ENCODE peak calls at places on chromosomes 3 and 15, in nine cellular contexts. One of them, this sample, is unnamed.

GRCh38 chr15:58770519-58770856 is 614 bp upstream of the MINDY2 start:
- DNase-seq in heart left ventricle: no peak
- DNase-seq in H54: peak; percentile 30
- DNase-seq in A549: peak; percentile 68
- DNase-seq in IMR-90: peak; percentile 84
- DNase-seq in transverse colon: peak; percentile 16
- DNase-seq in GM12891: peak; percentile 39
- DNase-seq in spleen: no peak
- DNase-seq in GM12892: no peak
- DNase-seq in this sample: no peak

GRCh38 chr3:189340680-189341460 is 169.1 kb downstream of the TPRG1 start:
- DNase-seq in heart left ventricle: no peak
- DNase-seq in H54: no peak
- DNase-seq in A549: no peak
- DNase-seq in IMR-90: no peak
- DNase-seq in transverse colon: no peak
- DNase-seq in GM12891: no peak
- DNase-seq in spleen: no peak
- DNase-seq in GM12892: no peak
- DNase-seq in this sample: peak; percentile 15

GRCh38 chr3:140850210-140850955 is 91.3 kb upstream of the SLC25A36 start:
- DNase-seq in heart left ventricle: no peak
- DNase-seq in H54: peak; percentile 5
- DNase-seq in A549: no peak
- DNase-seq in IMR-90: no peak
- DNase-seq in transverse colon: no peak
- DNase-seq in GM12891: no peak
- DNase-seq in spleen: no peak
- DNase-seq in GM12892: no peak
- DNase-seq in this sample: no peak

GRCh38 chr15:50182233-50183013 is 427 bp downstream of the SLC27A2 start:
- DNase-seq in heart left ventricle: no peak
- DNase-seq in H54: no peak
- DNase-seq in A549: peak; percentile 55
- DNase-seq in IMR-90: peak; percentile 15
- DNase-seq in transverse colon: peak; percentile 19
- DNase-seq in GM12891: peak; percentile 49
- DNase-seq in spleen: peak; percentile 88
- DNase-seq in GM12892: peak; percentile 38
- DNase-seq in this sample: no peak

GRCh38 chr3:166471074-166471753 is 634.0 kb upstream of the BCHE start:
- DNase-seq in heart left ventricle: no peak
- DNase-seq in H54: no peak
- DNase-seq in A549: no peak
- DNase-seq in IMR-90: no peak
- DNase-seq in transverse colon: no peak
- DNase-seq in GM12891: no peak
- DNase-seq in spleen: no peak
- DNase-seq in GM12892: no peak
- DNase-seq in this sample: no peak

GRCh38 chr3:10471337-10471721 is 34.1 kb downstream of the ATP2B2 start:
- DNase-seq in heart left ventricle: no peak
- DNase-seq in H54: no peak
- DNase-seq in A549: no peak
- DNase-seq in IMR-90: peak; percentile 12
- DNase-seq in transverse colon: no peak
- DNase-seq in GM12891: no peak
- DNase-seq in spleen: no peak
- DNase-seq in GM12892: no peak
- DNase-seq in this sample: no peak

GRCh38 chr3:136835079-136835816 is 16.3 kb downstream of the SLC35G2 start:
- DNase-seq in heart left ventricle: no peak
- DNase-seq in H54: no peak
- DNase-seq in A549: no peak
- DNase-seq in IMR-90: no peak
- DNase-seq in transverse colon: no peak
- DNase-seq in GM12891: no peak
- DNase-seq in spleen: no peak
- DNase-seq in GM12892: no peak
- DNase-seq in this sample: no peak

GRCh38 chr15:87609474-87609873 is 647.1 kb downstream of the NTRK3 start:
- DNase-seq in heart left ventricle: no peak
- DNase-seq in H54: peak; percentile 30
- DNase-seq in A549: no peak
- DNase-seq in IMR-90: peak; percentile 88
- DNase-seq in transverse colon: no peak
- DNase-seq in GM12891: no peak
- DNase-seq in spleen: no peak
- DNase-seq in GM12892: no peak
- DNase-seq in this sample: no peak

GRCh38 chr3:172102123-172102882 is 62.9 kb downstream of the FNDC3B start:
- DNase-seq in heart left ventricle: no peak
- DNase-seq in H54: no peak
- DNase-seq in A549: no peak
- DNase-seq in IMR-90: no peak
- DNase-seq in transverse colon: peak; percentile 49
- DNase-seq in GM12891: no peak
- DNase-seq in spleen: peak; percentile 82
- DNase-seq in GM12892: no peak
- DNase-seq in this sample: no peak

GRCh38 chr3:56157693-56158092 is 310.6 kb downstream of the ERC2 start:
- DNase-seq in heart left ventricle: no peak
- DNase-seq in H54: peak; percentile 9
- DNase-seq in A549: no peak
- DNase-seq in IMR-90: no peak
- DNase-seq in transverse colon: no peak
- DNase-seq in GM12891: no peak
- DNase-seq in spleen: no peak
- DNase-seq in GM12892: no peak
- DNase-seq in this sample: peak; percentile 50

GRCh38 chr3:156396851-156397250 is 158.1 kb downstream of the SSR3 start:
- DNase-seq in heart left ventricle: no peak
- DNase-seq in H54: no peak
- DNase-seq in A549: no peak
- DNase-seq in IMR-90: no peak
- DNase-seq in transverse colon: no peak
- DNase-seq in GM12891: no peak
- DNase-seq in spleen: no peak
- DNase-seq in GM12892: no peak
- DNase-seq in this sample: no peak

GRCh38 chr3:41321642-41321980 is 122.3 kb downstream of the CTNNB1 start:
- DNase-seq in heart left ventricle: no peak
- DNase-seq in H54: no peak
- DNase-seq in A549: no peak
- DNase-seq in IMR-90: no peak
- DNase-seq in transverse colon: no peak
- DNase-seq in GM12891: no peak
- DNase-seq in spleen: no peak
- DNase-seq in GM12892: no peak
- DNase-seq in this sample: no peak

GRCh38 chr3:29453278-29453961 is 172.5 kb downstream of the RBMS3 start:
- DNase-seq in heart left ventricle: peak; percentile 44
- DNase-seq in H54: no peak
- DNase-seq in A549: no peak
- DNase-seq in IMR-90: no peak
- DNase-seq in transverse colon: peak; percentile 28
- DNase-seq in GM12891: no peak
- DNase-seq in spleen: no peak
- DNase-seq in GM12892: no peak
- DNase-seq in this sample: no peak

GRCh38 chr3:51860703-51861665 is at the start of gene IQCF2:
- DNase-seq in heart left ventricle: no peak
- DNase-seq in H54: no peak
- DNase-seq in A549: no peak
- DNase-seq in IMR-90: no peak
- DNase-seq in transverse colon: no peak
- DNase-seq in GM12891: no peak
- DNase-seq in spleen: no peak
- DNase-seq in GM12892: no peak
- DNase-seq in this sample: no peak

GRCh38 chr3:195200010-195200822 is 70.7 kb downstream of the XXYLT1 start:
- DNase-seq in heart left ventricle: no peak
- DNase-seq in H54: no peak
- DNase-seq in A549: no peak
- DNase-seq in IMR-90: no peak
- DNase-seq in transverse colon: no peak
- DNase-seq in GM12891: no peak
- DNase-seq in spleen: no peak
- DNase-seq in GM12892: no peak
- DNase-seq in this sample: peak; percentile 55

DNA sequence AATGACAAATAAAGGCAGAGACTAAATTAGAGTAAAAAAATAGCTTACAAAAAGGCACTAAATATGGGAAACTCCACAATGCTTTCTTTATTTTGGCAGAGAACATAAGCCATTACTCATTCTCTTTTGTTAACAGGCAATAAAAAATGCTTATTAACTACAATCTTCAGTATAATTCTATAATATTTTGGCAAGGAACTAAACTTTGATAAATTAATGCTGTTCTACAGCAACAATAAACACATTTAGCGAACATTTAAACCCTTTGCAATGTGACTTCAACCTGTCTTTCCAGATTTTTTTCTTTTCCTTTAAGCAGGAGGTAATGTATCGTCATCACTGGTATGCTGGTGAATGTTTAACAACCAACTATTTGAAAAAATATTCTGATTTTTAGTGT is 42.2 kb upstream of the POU1F1 start:
- DNase-seq in heart left ventricle: no peak
- DNase-seq in H54: no peak
- DNase-seq in A549: no peak
- DNase-seq in IMR-90: no peak
- DNase-seq in transverse colon: no peak
- DNase-seq in GM12891: no peak
- DNase-seq in spleen: no peak
- DNase-seq in GM12892: no peak
- DNase-seq in this sample: no peak
- TF ChIP-seq POLR2A in heart left ventricle: no peak
- TF ChIP-seq POLR2A in H54: no peak
- TF ChIP-seq POLR2A in A549: no peak
- TF ChIP-seq POLR2A in IMR-90: no peak
- TF ChIP-seq POLR2A in transverse colon: no peak
- TF ChIP-seq POLR2A in GM12891: no peak
- TF ChIP-seq POLR2A in spleen: no peak
- TF ChIP-seq POLR2A in GM12892: no peak
- TF ChIP-seq POLR2A in this sample: no peak

GRCh38 chr15:64991536-64992135 is 1.9 kb upstream of the SPG21 start:
- DNase-seq in heart left ventricle: no peak
- DNase-seq in H54: no peak
- DNase-seq in A549: no peak
- DNase-seq in IMR-90: peak; percentile 73
- DNase-seq in transverse colon: no peak
- DNase-seq in GM12891: no peak
- DNase-seq in spleen: no peak
- DNase-seq in GM12892: no peak
- DNase-seq in this sample: no peak

GRCh38 chr15:64993290-64993689 is 3.6 kb upstream of the SPG21 start:
- DNase-seq in heart left ventricle: no peak
- DNase-seq in H54: no peak
- DNase-seq in A549: no peak
- DNase-seq in IMR-90: no peak
- DNase-seq in transverse colon: no peak
- DNase-seq in GM12891: no peak
- DNase-seq in spleen: no peak
- DNase-seq in GM12892: no peak
- DNase-seq in this sample: no peak

GRCh38 chr15:64987136-64987535 is 2.6 kb downstream of the SPG21 start:
- DNase-seq in heart left ventricle: no peak
- DNase-seq in H54: no peak
- DNase-seq in A549: no peak
- DNase-seq in IMR-90: no peak
- DNase-seq in transverse colon: no peak
- DNase-seq in GM12891: no peak
- DNase-seq in spleen: no peak
- DNase-seq in GM12892: no peak
- DNase-seq in this sample: no peak

GRCh38 chr15:64990168-64990470 is 405 bp upstream of the SPG21 start:
- DNase-seq in heart left ventricle: no peak
- DNase-seq in H54: no peak
- DNase-seq in A549: peak; percentile 27
- DNase-seq in IMR-90: no peak
- DNase-seq in transverse colon: no peak
- DNase-seq in GM12891: no peak
- DNase-seq in spleen: no peak
- DNase-seq in GM12892: no peak
- DNase-seq in this sample: no peak

GRCh38 chr15:64989331-64990167 is at the start of gene SPG21:
- DNase-seq in heart left ventricle: peak; percentile 97
- DNase-seq in H54: peak; percentile 84
- DNase-seq in A549: peak; percentile 97
- DNase-seq in IMR-90: peak; percentile 91
- DNase-seq in transverse colon: peak; percentile 95
- DNase-seq in GM12891: peak; percentile 84
- DNase-seq in spleen: peak; percentile 99
- DNase-seq in GM12892: peak; percentile 87
- DNase-seq in this sample: peak; percentile 95
- TF ChIP-seq POLR2A in heart left ventricle: peak; percentile 75
- TF ChIP-seq POLR2A in H54: peak; percentile 65
- TF ChIP-seq POLR2A in A549: peak; percentile 90
- TF ChIP-seq POLR2A in IMR-90: peak; percentile 90
- TF ChIP-seq POLR2A in transverse colon: peak; percentile 67
- TF ChIP-seq POLR2A in GM12891: peak; percentile 76
- TF ChIP-seq POLR2A in spleen: no peak
- TF ChIP-seq POLR2A in GM12892: peak; percentile 61
- TF ChIP-seq POLR2A in this sample: peak; percentile 76

GRCh38 chr3:149657796-149658443 is at the start of gene WWTR1:
- DNase-seq in heart left ventricle: peak; percentile 93
- DNase-seq in H54: peak; percentile 81
- DNase-seq in A549: peak; percentile 92
- DNase-seq in IMR-90: peak; percentile 94
- DNase-seq in transverse colon: peak; percentile 84
- DNase-seq in GM12891: peak; percentile 55
- DNase-seq in spleen: peak; percentile 89
- DNase-seq in GM12892: peak; percentile 62
- DNase-seq in this sample: peak; percentile 95
- TF ChIP-seq POLR2A in heart left ventricle: peak; percentile 99
- TF ChIP-seq POLR2A in H54: peak; percentile 92
- TF ChIP-seq POLR2A in A549: peak; percentile 66
- TF ChIP-seq POLR2A in IMR-90: peak; percentile 95
- TF ChIP-seq POLR2A in transverse colon: peak; percentile 81
- TF ChIP-seq POLR2A in GM12891: no peak
- TF ChIP-seq POLR2A in spleen: no peak
- TF ChIP-seq POLR2A in GM12892: no peak
- TF ChIP-seq POLR2A in this sample: peak; percentile 58

DNA sequence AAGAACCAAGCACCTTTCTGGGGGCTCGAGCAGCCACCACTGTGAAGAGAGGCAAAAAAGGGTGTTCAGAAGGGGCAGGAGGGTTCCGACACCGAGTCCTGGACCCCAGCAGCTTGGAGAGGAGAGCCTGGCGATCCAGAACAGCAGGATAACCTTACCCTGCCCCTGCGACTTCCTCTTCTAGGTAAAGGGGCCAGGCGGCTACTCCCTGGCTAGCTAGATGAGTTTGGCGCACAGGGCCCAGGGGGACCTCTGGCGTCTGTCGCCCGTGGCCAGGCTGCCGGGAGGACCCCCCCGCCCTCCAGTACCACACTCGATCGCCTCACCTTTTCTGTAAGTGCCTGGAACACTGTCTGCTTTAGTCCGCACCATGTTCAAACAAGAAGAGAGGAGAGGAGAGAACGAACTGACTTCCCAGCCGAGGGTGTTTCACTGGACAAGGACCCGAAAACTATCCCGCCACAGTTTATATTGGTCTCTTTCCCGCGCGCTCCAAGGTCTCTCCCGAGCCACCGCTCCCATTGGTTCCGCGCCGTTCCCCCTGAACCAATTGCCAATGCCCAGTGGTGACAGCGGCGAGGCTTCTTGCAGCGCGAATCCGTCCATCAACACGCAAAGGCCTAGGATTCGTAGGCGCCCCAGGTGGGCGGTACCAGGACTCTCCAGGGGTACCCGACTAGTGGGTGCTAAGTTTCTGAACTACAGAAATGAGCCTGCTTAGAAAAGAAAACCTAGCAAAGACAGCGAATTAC is at the start of gene PCLAF:
- DNase-seq in heart left ventricle: peak; percentile 95
- DNase-seq in H54: peak; percentile 53
- DNase-seq in A549: peak; percentile 100
- DNase-seq in IMR-90: peak; percentile 94
- DNase-seq in transverse colon: peak; percentile 94
- DNase-seq in GM12891: peak; percentile 84
- DNase-seq in spleen: peak; percentile 98
- DNase-seq in GM12892: peak; percentile 89
- DNase-seq in this sample: peak; percentile 89
- TF ChIP-seq POLR2A in heart left ventricle: no peak
- TF ChIP-seq POLR2A in H54: peak; percentile 79
- TF ChIP-seq POLR2A in A549: peak; percentile 57
- TF ChIP-seq POLR2A in IMR-90: peak; percentile 82
- TF ChIP-seq POLR2A in transverse colon: no peak
- TF ChIP-seq POLR2A in GM12891: peak; percentile 80
- TF ChIP-seq POLR2A in spleen: no peak
- TF ChIP-seq POLR2A in GM12892: peak; percentile 90
- TF ChIP-seq POLR2A in this sample: no peak